ENCODE peak calls at places on chromosomes 12 and 14, in seven cellular contexts. A is naive thymus-derived CD4-positive, alpha-beta T cell; Q is fibroblast of lung; V is AG09309; M is astrocyte of the spinal cord; R is mesendoderm; T is A549. X is an unnamed sample.

GRCh38 chr12:130247634-130248237 is 85.5 kb downstream of the FZD10 start:
- DNase-seq in A (no peak), V (no peak), M (no peak), T (no peak), R (no peak), Q (no peak), X (no peak)

GRCh38 chr14:102516531-102517411 is 7.2 kb upstream of the ANKRD9 start:
- DNase-seq in V (no peak), Q (no peak), A (peak), R (peak), M (peak), T (peak), X (no peak)

GRCh38 chr14:93548102-93548843 is 117.5 kb downstream of the UNC79 start:
- DNase-seq in A (no peak), T (no peak), Q (no peak), M (no peak), R (no peak), V (no peak), X (no peak)

GRCh38 chr14:88281447-88281846 is 41.6 kb downstream of the KCNK10 start:
- DNase-seq in V (no peak), Q (no peak), R (no peak), A (no peak), T (no peak), M (no peak), X (no peak)

GRCh38 chr14:74290415-74290814 is 12.3 kb downstream of the ABCD4 start:
- DNase-seq in A (no peak), R (peak), T (peak), V (no peak), M (peak), Q (peak), X (no peak)

GRCh38 chr12:66061557-66062279 is 68.8 kb downstream of the LLPH start:
- DNase-seq in T (no peak), M (no peak), R (peak), A (no peak), V (no peak), Q (no peak), X (peak)

GRCh38 chr14:44700184-44700583 is 193.1 kb upstream of the FSCB start:
- DNase-seq in V (no peak), M (peak), Q (no peak), T (no peak), A (no peak), R (peak), X (peak)

GRCh38 chr14:93936245-93936644 is 9.1 kb downstream of the FAM181A start:
- DNase-seq in A (no peak), M (no peak), Q (no peak), T (peak), V (no peak), R (peak), X (no peak)

GRCh38 chr12:91978143-91978542 is 167.5 kb downstream of the BTG1 start:
- DNase-seq in A (no peak), Q (peak), V (no peak), T (peak), R (no peak), M (no peak), X (no peak)

GRCh38 chr12:100827901-100828520 is 33.4 kb downstream of the ANO4 start:
- DNase-seq in A (no peak), Q (peak), T (peak), R (peak), M (peak), V (peak), X (no peak)

GRCh38 chr12:90058721-90059120 is 350.1 kb upstream of the ATP2B1 start:
- DNase-seq in A (no peak), R (no peak), M (peak), V (peak), T (peak), Q (peak), X (peak)

GRCh38 chr14:101972126-101972785 is 7.9 kb downstream of the DYNC1H1 start:
- DNase-seq in V (peak), M (peak), A (no peak), Q (peak), T (peak), R (peak), X (peak)

GRCh38 chr12:54229624-54230212 is 40.9 kb upstream of the SMUG1 start:
- DNase-seq in V (peak), A (no peak), Q (peak), T (peak), M (peak), R (peak), X (peak)

GRCh38 chr14:74109369-74109768 is 24.6 kb downstream of the LIN52 start:
- DNase-seq in Q (peak), M (no peak), A (no peak), V (no peak), R (no peak), T (no peak), X (no peak)

GRCh38 chr12:112261559-112261958 is 120.7 kb downstream of the HECTD4 start:
- DNase-seq in R (peak), V (no peak), M (no peak), Q (no peak), A (no peak), T (peak), X (no peak)

GRCh38 chr12:108468149-108468968 is 46.7 kb upstream of the FICD start:
- DNase-seq in T (no peak), A (no peak), Q (peak), M (peak), V (no peak), R (peak), X (no peak)

GRCh38 chr12:131087991-131088700 is 134.4 kb downstream of the ADGRD1 start:
- DNase-seq in A (peak), Q (no peak), M (no peak), V (no peak), T (no peak), R (no peak), X (no peak)

GRCh38 chr12:68259318-68259940 is 6.0 kb upstream of the IL22 start:
- DNase-seq in T (no peak), V (no peak), R (no peak), A (peak), Q (peak), M (peak), X (peak)

GRCh38 chr12:25435431-25435830 is 117.7 kb downstream of the LMNTD1 start:
- DNase-seq in Q (no peak), R (no peak), M (no peak), T (no peak), A (no peak), V (no peak), X (no peak)

GRCh38 chr12:17866802-17867201 is 223.2 kb downstream of the RERGL start:
- DNase-seq in T (no peak), Q (no peak), M (no peak), A (no peak), R (no peak), V (no peak), X (no peak)

GRCh38 chr14:39432619-39433451 is 602 bp upstream of the FBXO33 start:
- DNase-seq in Q (peak), V (no peak), R (peak), T (peak), M (peak), A (peak), X (peak)

GRCh38 chr12:117168976-117169375 is 21.3 kb downstream of the FBXO21 start:
- DNase-seq in A (no peak), R (no peak), M (no peak), Q (no peak), V (no peak), T (no peak), X (no peak)

GRCh38 chr14:101889898-101890297 is 74.5 kb upstream of the DYNC1H1 start:
- DNase-seq in T (peak), M (no peak), Q (peak), R (peak), V (peak), A (no peak), X (no peak)

GRCh38 chr14:103207404-103208072 is 84.3 kb downstream of the TNFAIP2 start:
- DNase-seq in V (no peak), A (no peak), M (no peak), T (no peak), R (no peak), Q (no peak), X (no peak)

GRCh38 chr14:101869217-101869616 is 95.2 kb upstream of the DYNC1H1 start:
- DNase-seq in V (no peak), Q (no peak), R (no peak), M (no peak), A (no peak), T (no peak), X (no peak)

GRCh38 chr12:103197725-103198388 is 240.4 kb downstream of the ASCL1 start:
- DNase-seq in M (no peak), Q (no peak), V (no peak), R (no peak), T (no peak), A (no peak), X (no peak)

GRCh38 chr12:31119531-31120211 is 46.0 kb downstream of the DDX11 start:
- DNase-seq in Q (no peak), R (no peak), T (no peak), A (no peak), V (no peak), M (no peak), X (no peak)

GRCh38 chr12:98456583-98457573 is 58.5 kb upstream of the TMPO start:
- DNase-seq in Q (peak), M (peak), R (peak), V (no peak), A (peak), T (no peak), X (no peak)

GRCh38 chr12:119649202-119649808 is 18.6 kb upstream of the PRKAB1 start:
- DNase-seq in V (no peak), M (peak), A (no peak), T (no peak), Q (no peak), R (no peak), X (no peak)

GRCh38 chr12:127640181-127640886 is 626.6 kb upstream of the TMEM132C start:
- DNase-seq in V (peak), T (no peak), A (no peak), M (peak), R (no peak), Q (peak), X (peak)
- H3K4me3 ChIP-seq in V (no peak), T (no peak), A (no peak), M (no peak), R (no peak), Q (no peak), X (no peak)

GRCh38 chr12:122963928-122964240 is 2.4 kb downstream of the ABCB9 start:
- DNase-seq in M (peak), R (no peak), Q (peak), V (no peak), A (no peak), T (no peak), X (no peak)

GRCh38 chr12:122965851-122966742 is at the start of gene ABCB9:
- DNase-seq in T (peak), Q (peak), V (peak), M (peak), R (peak), A (peak), X (peak)

GRCh38 chr12:122965356-122965755 is 907 bp downstream of the ABCB9 start:
- DNase-seq in A (no peak), M (no peak), R (no peak), T (no peak), V (no peak), Q (no peak), X (no peak)

GRCh38 chr12:122966743-122967058 is 438 bp upstream of the ABCB9 start:
- DNase-seq in M (no peak), V (no peak), R (no peak), Q (no peak), T (no peak), A (no peak), X (no peak)

DNA sequence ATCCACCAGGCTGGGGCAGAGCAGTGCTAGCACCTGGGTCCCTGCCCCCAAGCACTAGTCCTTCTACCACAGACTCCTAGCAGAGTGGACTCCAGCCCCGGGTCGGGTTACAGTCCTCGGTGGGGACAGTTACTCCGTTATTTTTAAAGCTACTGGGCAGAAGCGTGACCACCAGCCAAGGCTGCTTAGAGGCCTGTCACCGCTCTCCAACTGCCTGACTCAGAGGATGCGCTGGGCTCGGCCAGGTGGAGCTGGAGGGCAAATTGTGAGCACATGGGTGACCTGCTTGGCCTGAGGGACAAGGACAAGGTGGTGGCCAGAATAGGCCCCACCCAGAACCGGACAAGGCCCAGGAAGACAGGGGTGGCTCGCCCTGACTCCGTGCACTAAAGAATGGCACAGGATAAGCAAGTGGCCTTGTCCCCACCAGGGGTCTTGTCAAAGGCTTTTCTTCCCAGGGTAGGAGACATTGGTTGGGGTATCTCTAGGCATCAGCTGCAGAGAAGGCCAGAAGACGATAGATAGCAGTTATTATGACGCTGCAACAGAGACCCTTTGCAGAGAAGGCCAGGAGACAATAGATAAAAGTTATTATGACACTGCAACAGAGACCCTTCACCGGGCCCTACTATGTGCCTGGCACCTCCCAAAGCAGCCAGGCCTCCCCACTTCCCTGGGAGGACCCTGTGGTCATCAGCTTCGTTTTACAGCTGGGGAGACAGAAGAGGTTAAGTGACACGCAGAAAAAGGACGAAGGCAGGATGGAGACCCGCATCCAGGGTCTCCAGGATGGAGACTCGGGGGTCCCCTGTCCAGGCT is 1.6 kb downstream of the ABCB9 start:
- DNase-seq in A (no peak), T (no peak), V (no peak), Q (no peak), M (no peak), R (no peak), X (no peak)
- H3K4me3 ChIP-seq in A (no peak), T (no peak), V (no peak), Q (no peak), M (no peak), R (no peak), X (peak)

GRCh38 chr12:21776242-21776641 is 1.7 kb upstream of the KCNJ8 start:
- DNase-seq in Q (no peak), T (no peak), R (no peak), A (no peak), V (no peak), M (no peak), X (no peak)

GRCh38 chr12:21774358-21775129 is at the start of gene KCNJ8:
- DNase-seq in M (peak), V (no peak), R (peak), Q (peak), T (peak), A (no peak), X (no peak)

GRCh38 chr12:21773263-21773741 is 1.2 kb downstream of the KCNJ8 start:
- DNase-seq in A (no peak), Q (peak), M (no peak), R (peak), T (peak), V (no peak), X (no peak)

GRCh38 chr12:21775130-21775920 is 819 bp upstream of the KCNJ8 start:
- DNase-seq in V (no peak), M (no peak), A (no peak), T (no peak), Q (peak), R (peak), X (no peak)

GRCh38 chr12:21773799-21774198 is 707 bp downstream of the KCNJ8 start:
- DNase-seq in A (no peak), Q (peak), V (no peak), R (no peak), T (no peak), M (peak), X (no peak)
- H3K4me3 ChIP-seq in A (no peak), Q (peak), V (peak), R (no peak), T (peak), M (peak), X (peak)

GRCh38 chr12:110002691-110003515 is 3.7 kb downstream of the ANKRD13A start:
- DNase-seq in A (no peak), R (no peak), V (no peak), M (peak), T (no peak), Q (peak), X (no peak)

GRCh38 chr12:110005319-110005973 is 6.2 kb downstream of the ANKRD13A start:
- DNase-seq in M (no peak), A (no peak), V (no peak), T (no peak), Q (no peak), R (no peak), X (no peak)

GRCh38 chr12:110001596-110001995 is 2.4 kb downstream of the ANKRD13A start:
- DNase-seq in Q (no peak), M (peak), V (peak), R (no peak), T (no peak), A (no peak), X (peak)

GRCh38 chr12:110006115-110006514 is 6.9 kb downstream of the ANKRD13A start:
- DNase-seq in A (no peak), Q (no peak), V (no peak), T (no peak), R (no peak), M (no peak), X (no peak)

DNA sequence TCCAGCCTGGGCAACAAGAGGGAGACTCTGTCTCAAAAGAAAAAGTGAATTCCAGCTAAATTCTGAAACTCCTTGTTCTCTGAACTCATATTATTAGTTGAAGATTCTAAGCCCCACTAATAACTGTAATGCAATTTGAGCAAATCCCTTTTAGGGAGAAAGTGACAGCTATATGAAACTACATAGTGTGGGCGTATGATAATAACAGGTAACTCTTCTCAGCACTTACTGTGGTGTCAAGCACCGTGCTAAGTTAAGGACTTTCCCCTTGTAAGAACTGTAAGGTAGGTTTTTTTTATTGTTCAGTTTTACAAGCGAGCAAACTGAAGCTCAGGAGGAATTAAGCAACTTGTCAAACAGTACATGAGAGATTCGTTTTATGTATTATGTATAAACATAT is 5.4 kb downstream of the ANKRD13A start:
- DNase-seq in R (no peak), Q (no peak), T (no peak), A (no peak), V (no peak), M (no peak), X (no peak)
- H3K4me3 ChIP-seq in R (no peak), Q (no peak), T (no peak), A (no peak), V (no peak), M (no peak), X (no peak)

GRCh38 chr14:104765517-104765916 is 12.6 kb downstream of the SIVA1 start:
- DNase-seq in V (no peak), T (no peak), A (no peak), R (no peak), M (no peak), Q (no peak), X (no peak)
- H3K4me3 ChIP-seq in V (no peak), T (no peak), A (no peak), R (no peak), M (no peak), Q (no peak), X (no peak)

X was measured in skeletal muscle cell.